ENCODE peak calls at places on chromosomes 2 and 18, in four cellular contexts. One of them, this sample, is unnamed.

GRCh38 chr18:46732201-46732600 is 24.7 kb downstream of the ST8SIA5 start:
- DNase-seq in CD8-positive, alpha-beta memory T cell: no peak
- DNase-seq in GM23248: no peak
- DNase-seq in brain microvascular endothelial cell: no peak
- DNase-seq in this sample: no peak

GRCh38 chr18:55233850-55234249 is 274.6 kb upstream of the CCDC68 start:
- DNase-seq in GM23248: peak; percentile 19
- DNase-seq in brain microvascular endothelial cell: peak; percentile 47
- DNase-seq in CD8-positive, alpha-beta memory T cell: no peak
- DNase-seq in this sample: no peak

GRCh38 chr2:32835148-32835547 is 111.6 kb upstream of the LTBP1 start:
- DNase-seq in CD8-positive, alpha-beta memory T cell: no peak
- DNase-seq in brain microvascular endothelial cell: no peak
- DNase-seq in GM23248: no peak
- DNase-seq in this sample: no peak

GRCh38 chr2:241946306-241947003 is 76.9 kb downstream of the RTP5 start:
- DNase-seq in GM23248: no peak
- DNase-seq in CD8-positive, alpha-beta memory T cell: no peak
- DNase-seq in brain microvascular endothelial cell: no peak
- DNase-seq in this sample: no peak

GRCh38 chr2:190216829-190217228 is 102.8 kb downstream of the HIBCH start:
- DNase-seq in brain microvascular endothelial cell: no peak
- DNase-seq in CD8-positive, alpha-beta memory T cell: no peak
- DNase-seq in GM23248: no peak
- DNase-seq in this sample: no peak

GRCh38 chr2:33670392-33670937 is 71.4 kb upstream of the FAM98A start:
- DNase-seq in CD8-positive, alpha-beta memory T cell: no peak
- DNase-seq in brain microvascular endothelial cell: no peak
- DNase-seq in GM23248: peak; percentile 5
- DNase-seq in this sample: no peak

GRCh38 chr18:38931754-38932050 is 1366.1 kb upstream of the CELF4 start:
- DNase-seq in GM23248: no peak
- DNase-seq in CD8-positive, alpha-beta memory T cell: no peak
- DNase-seq in brain microvascular endothelial cell: no peak
- DNase-seq in this sample: no peak

GRCh38 chr2:168189835-168190426 is 57.5 kb downstream of the STK39 start:
- DNase-seq in CD8-positive, alpha-beta memory T cell: no peak
- DNase-seq in brain microvascular endothelial cell: peak; percentile 78
- DNase-seq in GM23248: peak; percentile 84
- DNase-seq in this sample: no peak

GRCh38 chr2:229154381-229154780 is 116.7 kb downstream of the PID1 start:
- DNase-seq in CD8-positive, alpha-beta memory T cell: no peak
- DNase-seq in brain microvascular endothelial cell: peak; percentile 59
- DNase-seq in GM23248: peak; percentile 22
- DNase-seq in this sample: no peak

GRCh38 chr2:43605851-43606250 is 10.0 kb upstream of the THADA start:
- DNase-seq in CD8-positive, alpha-beta memory T cell: no peak
- DNase-seq in GM23248: no peak
- DNase-seq in brain microvascular endothelial cell: no peak
- DNase-seq in this sample: no peak

GRCh38 chr2:114192362-114192761 is 250.1 kb upstream of the DPP10 start:
- DNase-seq in brain microvascular endothelial cell: peak; percentile 37
- DNase-seq in GM23248: peak; percentile 31
- DNase-seq in CD8-positive, alpha-beta memory T cell: no peak
- DNase-seq in this sample: no peak

GRCh38 chr2:176924909-176925548 is 287.6 kb upstream of the HNRNPA3 start:
- DNase-seq in GM23248: peak; percentile 30
- DNase-seq in brain microvascular endothelial cell: no peak
- DNase-seq in CD8-positive, alpha-beta memory T cell: no peak
- DNase-seq in this sample: no peak

GRCh38 chr2:136005462-136006205 is 20.2 kb upstream of the DARS1 start:
- DNase-seq in CD8-positive, alpha-beta memory T cell: no peak
- DNase-seq in brain microvascular endothelial cell: no peak
- DNase-seq in GM23248: no peak
- DNase-seq in this sample: no peak

GRCh38 chr2:239310401-239311061 is 90.3 kb downstream of the HDAC4 start:
- DNase-seq in CD8-positive, alpha-beta memory T cell: no peak
- DNase-seq in GM23248: no peak
- DNase-seq in brain microvascular endothelial cell: no peak
- DNase-seq in this sample: peak; percentile 51

GRCh38 chr18:3151379-3152264 is 68.1 kb downstream of the MYOM1 start:
- DNase-seq in GM23248: peak; percentile 62
- DNase-seq in brain microvascular endothelial cell: no peak
- DNase-seq in CD8-positive, alpha-beta memory T cell: peak; percentile 37
- DNase-seq in this sample: no peak

GRCh38 chr2:177398290-177398683 is 5.7 kb downstream of the AGPS start:
- DNase-seq in GM23248: peak; percentile 14
- DNase-seq in brain microvascular endothelial cell: no peak
- DNase-seq in CD8-positive, alpha-beta memory T cell: no peak
- DNase-seq in this sample: no peak

GRCh38 chr2:11478899-11479605 is 13.1 kb upstream of the E2F6 start:
- DNase-seq in CD8-positive, alpha-beta memory T cell: no peak
- DNase-seq in GM23248: no peak
- DNase-seq in brain microvascular endothelial cell: no peak
- DNase-seq in this sample: no peak

GRCh38 chr2:25161055-25161781 is 7.2 kb downstream of the POMC start:
- DNase-seq in brain microvascular endothelial cell: no peak
- DNase-seq in GM23248: peak; percentile 68
- DNase-seq in CD8-positive, alpha-beta memory T cell: peak; percentile 58
- DNase-seq in this sample: no peak

GRCh38 chr18:79609841-79610281 is 69.7 kb upstream of the CTDP1 start:
- DNase-seq in GM23248: no peak
- DNase-seq in brain microvascular endothelial cell: no peak
- DNase-seq in CD8-positive, alpha-beta memory T cell: no peak
- DNase-seq in this sample: peak; percentile 44

GRCh38 chr18:12038082-12038660 is 55.5 kb upstream of the ANKRD62 start:
- DNase-seq in GM23248: peak; percentile 78
- DNase-seq in CD8-positive, alpha-beta memory T cell: peak; percentile 8
- DNase-seq in brain microvascular endothelial cell: no peak
- DNase-seq in this sample: no peak

GRCh38 chr2:19357383-19358241 is 811 bp downstream of the OSR1 start:
- DNase-seq in brain microvascular endothelial cell: no peak
- DNase-seq in CD8-positive, alpha-beta memory T cell: no peak
- DNase-seq in GM23248: peak; percentile 68
- DNase-seq in this sample: no peak

GRCh38 chr18:26476697-26477096 is 71.7 kb downstream of the KCTD1 start:
- DNase-seq in GM23248: no peak
- DNase-seq in CD8-positive, alpha-beta memory T cell: no peak
- DNase-seq in brain microvascular endothelial cell: no peak
- DNase-seq in this sample: no peak

GRCh38 chr2:241801611-241802420 is 7.2 kb upstream of the NEU4 start:
- DNase-seq in CD8-positive, alpha-beta memory T cell: no peak
- DNase-seq in brain microvascular endothelial cell: no peak
- DNase-seq in GM23248: no peak
- DNase-seq in this sample: no peak

GRCh38 chr2:24824966-24825882 is 32.0 kb downstream of the CENPO start:
- DNase-seq in GM23248: no peak
- DNase-seq in brain microvascular endothelial cell: no peak
- DNase-seq in CD8-positive, alpha-beta memory T cell: peak; percentile 7
- DNase-seq in this sample: no peak

GRCh38 chr2:235064980-235065379 is 113.2 kb downstream of the SH3BP4 start:
- DNase-seq in CD8-positive, alpha-beta memory T cell: no peak
- DNase-seq in brain microvascular endothelial cell: no peak
- DNase-seq in GM23248: no peak
- DNase-seq in this sample: no peak

GRCh38 chr2:48508461-48509124 is 21.4 kb upstream of the STON1 start:
- DNase-seq in brain microvascular endothelial cell: peak; percentile 63
- DNase-seq in GM23248: peak; percentile 86
- DNase-seq in CD8-positive, alpha-beta memory T cell: no peak
- DNase-seq in this sample: no peak

GRCh38 chr2:132668986-132669853 is 785 bp downstream of the LYPD1 start:
- DNase-seq in brain microvascular endothelial cell: no peak
- DNase-seq in GM23248: peak; percentile 28
- DNase-seq in CD8-positive, alpha-beta memory T cell: no peak
- DNase-seq in this sample: no peak
- H3K4me3 ChIP-seq in brain microvascular endothelial cell: peak overlapping the region; percentile 61
- H3K4me3 ChIP-seq in GM23248: peak overlapping the region; percentile 65
- H3K4me3 ChIP-seq in CD8-positive, alpha-beta memory T cell: no peak overlapping the region
- H3K4me3 ChIP-seq in this sample: peak overlapping the region; percentile 48

GRCh38 chr2:14750433-14750832 is 117.9 kb downstream of the LRATD1 start:
- DNase-seq in CD8-positive, alpha-beta memory T cell: no peak
- DNase-seq in GM23248: no peak
- DNase-seq in brain microvascular endothelial cell: no peak
- DNase-seq in this sample: no peak
- H3K4me3 ChIP-seq in CD8-positive, alpha-beta memory T cell: no peak overlapping the region
- H3K4me3 ChIP-seq in GM23248: no peak overlapping the region
- H3K4me3 ChIP-seq in brain microvascular endothelial cell: no peak overlapping the region
- H3K4me3 ChIP-seq in this sample: no peak overlapping the region

DNA sequence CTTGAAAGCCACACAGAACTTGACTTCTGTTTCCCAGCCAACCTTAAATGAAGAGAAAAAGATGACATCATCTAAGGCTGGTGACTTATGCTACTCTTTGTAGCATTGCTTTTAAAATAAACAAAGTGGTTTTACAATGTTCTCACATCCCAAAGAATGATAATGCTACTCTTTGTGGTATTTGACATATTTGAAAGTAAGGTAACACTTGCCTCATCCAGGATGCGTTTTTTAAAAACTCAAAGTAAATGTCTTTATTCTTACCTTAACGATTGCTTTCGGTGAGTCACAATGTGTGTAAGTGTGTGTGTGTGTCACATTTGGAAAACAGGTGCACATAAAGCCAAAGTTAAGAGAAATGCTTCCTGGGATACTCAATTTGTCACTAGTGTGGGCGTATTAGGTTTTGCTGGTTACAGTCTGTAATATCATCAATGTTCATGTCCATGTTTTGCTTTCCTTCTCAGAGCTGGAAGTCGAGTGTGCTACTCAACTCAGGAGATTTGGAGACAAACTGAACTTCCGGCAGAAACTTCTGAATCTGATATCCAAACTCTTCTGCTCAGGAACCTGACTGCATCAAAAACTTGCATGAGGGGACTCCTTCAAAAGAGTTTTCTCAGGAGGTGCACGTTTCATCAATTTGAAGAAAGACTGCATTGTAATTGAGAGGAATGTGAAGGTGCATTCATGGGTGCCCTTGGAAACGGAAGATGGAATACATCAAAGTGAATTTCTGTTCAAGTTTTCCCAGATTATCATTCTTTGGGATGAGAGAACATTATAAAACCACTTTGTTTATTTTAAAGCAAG is 2.6 kb downstream of the PMAIP1 start:
- DNase-seq in CD8-positive, alpha-beta memory T cell: no peak
- DNase-seq in brain microvascular endothelial cell: no peak
- DNase-seq in GM23248: peak; percentile 80
- DNase-seq in this sample: no peak
- H3K4me3 ChIP-seq in CD8-positive, alpha-beta memory T cell: no peak overlapping the region
- H3K4me3 ChIP-seq in brain microvascular endothelial cell: peak overlapping the region; percentile 18
- H3K4me3 ChIP-seq in GM23248: no peak overlapping the region
- H3K4me3 ChIP-seq in this sample: no peak overlapping the region

GRCh38 chr2:233828546-233829192 is 25.7 kb downstream of the HJURP start:
- DNase-seq in brain microvascular endothelial cell: no peak
- DNase-seq in CD8-positive, alpha-beta memory T cell: no peak
- DNase-seq in GM23248: no peak
- DNase-seq in this sample: peak; percentile 45
- H3K4me3 ChIP-seq in brain microvascular endothelial cell: no peak overlapping the region
- H3K4me3 ChIP-seq in CD8-positive, alpha-beta memory T cell: no peak overlapping the region
- H3K4me3 ChIP-seq in GM23248: no peak overlapping the region
- H3K4me3 ChIP-seq in this sample: no peak overlapping the region

GRCh38 chr2:21700644-21701043 is 576.9 kb downstream of the TDRD15 start:
- DNase-seq in GM23248: no peak
- DNase-seq in CD8-positive, alpha-beta memory T cell: no peak
- DNase-seq in brain microvascular endothelial cell: no peak
- DNase-seq in this sample: no peak
- H3K4me3 ChIP-seq in GM23248: no peak overlapping the region
- H3K4me3 ChIP-seq in CD8-positive, alpha-beta memory T cell: no peak overlapping the region
- H3K4me3 ChIP-seq in brain microvascular endothelial cell: no peak overlapping the region
- H3K4me3 ChIP-seq in this sample: no peak overlapping the region